ENCODE peak calls at places on chromosomes 12 and 14, in ten cellular contexts. One of them, this sample, is unnamed.

GRCh38 chr12:58541300-58541690 is 379.0 kb downstream of the LRIG3 start:
- DNase-seq in tibial nerve: no peak
- DNase-seq in transverse colon: no peak
- DNase-seq in upper lobe of left lung: no peak
- DNase-seq in heart left ventricle: no peak
- DNase-seq in endothelial cell of umbilical vein: peak; percentile 13
- DNase-seq in uterus: no peak
- DNase-seq in lower leg skin: no peak
- DNase-seq in prostate gland: no peak
- DNase-seq in esophagus squamous epithelium: no peak
- DNase-seq in this sample: no peak

GRCh38 chr12:94289551-94290312 is 141.4 kb downstream of the PLXNC1 start:
- DNase-seq in heart left ventricle: no peak
- DNase-seq in esophagus squamous epithelium: no peak
- DNase-seq in endothelial cell of umbilical vein: peak; percentile 42
- DNase-seq in prostate gland: no peak
- DNase-seq in lower leg skin: no peak
- DNase-seq in upper lobe of left lung: no peak
- DNase-seq in transverse colon: no peak
- DNase-seq in uterus: peak; percentile 59
- DNase-seq in tibial nerve: peak; percentile 35
- DNase-seq in this sample: no peak

GRCh38 chr12:132797820-132798570 is 30.7 kb downstream of the GOLGA3 start:
- DNase-seq in upper lobe of left lung: no peak
- DNase-seq in transverse colon: no peak
- DNase-seq in uterus: no peak
- DNase-seq in lower leg skin: no peak
- DNase-seq in heart left ventricle: no peak
- DNase-seq in endothelial cell of umbilical vein: no peak
- DNase-seq in prostate gland: no peak
- DNase-seq in tibial nerve: no peak
- DNase-seq in esophagus squamous epithelium: no peak
- DNase-seq in this sample: no peak

GRCh38 chr12:85280138-85280983 is at the start of gene ALX1:
- DNase-seq in upper lobe of left lung: no peak
- DNase-seq in heart left ventricle: no peak
- DNase-seq in endothelial cell of umbilical vein: peak; percentile 86
- DNase-seq in tibial nerve: no peak
- DNase-seq in lower leg skin: no peak
- DNase-seq in uterus: peak; percentile 45
- DNase-seq in prostate gland: no peak
- DNase-seq in transverse colon: peak; percentile 9
- DNase-seq in esophagus squamous epithelium: no peak
- DNase-seq in this sample: no peak

GRCh38 chr12:78674311-78675085 is 190.1 kb upstream of the SYT1 start:
- DNase-seq in uterus: no peak
- DNase-seq in upper lobe of left lung: no peak
- DNase-seq in lower leg skin: no peak
- DNase-seq in heart left ventricle: no peak
- DNase-seq in tibial nerve: no peak
- DNase-seq in prostate gland: no peak
- DNase-seq in esophagus squamous epithelium: no peak
- DNase-seq in transverse colon: no peak
- DNase-seq in endothelial cell of umbilical vein: no peak
- DNase-seq in this sample: no peak

GRCh38 chr14:70718383-70719123 is 76.8 kb downstream of the TTC9 start:
- DNase-seq in prostate gland: no peak
- DNase-seq in uterus: no peak
- DNase-seq in tibial nerve: no peak
- DNase-seq in heart left ventricle: no peak
- DNase-seq in transverse colon: no peak
- DNase-seq in lower leg skin: no peak
- DNase-seq in upper lobe of left lung: no peak
- DNase-seq in esophagus squamous epithelium: no peak
- DNase-seq in endothelial cell of umbilical vein: no peak
- DNase-seq in this sample: no peak

GRCh38 chr12:6843118-6843902 is 2.6 kb downstream of the GNB3 start:
- DNase-seq in lower leg skin: no peak
- DNase-seq in esophagus squamous epithelium: no peak
- DNase-seq in endothelial cell of umbilical vein: no peak
- DNase-seq in upper lobe of left lung: no peak
- DNase-seq in transverse colon: peak; percentile 10
- DNase-seq in prostate gland: no peak
- DNase-seq in tibial nerve: no peak
- DNase-seq in uterus: no peak
- DNase-seq in heart left ventricle: no peak
- DNase-seq in this sample: no peak

GRCh38 chr12:6958609-6959375 is 7.6 kb downstream of the PTPN6 start:
- DNase-seq in lower leg skin: no peak
- DNase-seq in heart left ventricle: peak; percentile 54
- DNase-seq in esophagus squamous epithelium: no peak
- DNase-seq in uterus: no peak
- DNase-seq in upper lobe of left lung: no peak
- DNase-seq in tibial nerve: no peak
- DNase-seq in prostate gland: no peak
- DNase-seq in endothelial cell of umbilical vein: no peak
- DNase-seq in transverse colon: peak; percentile 75
- DNase-seq in this sample: no peak

GRCh38 chr12:62671321-62671720 is 204.7 kb downstream of the MON2 start:
- DNase-seq in endothelial cell of umbilical vein: no peak
- DNase-seq in tibial nerve: no peak
- DNase-seq in transverse colon: no peak
- DNase-seq in esophagus squamous epithelium: no peak
- DNase-seq in heart left ventricle: no peak
- DNase-seq in uterus: no peak
- DNase-seq in prostate gland: peak; percentile 21
- DNase-seq in lower leg skin: no peak
- DNase-seq in upper lobe of left lung: no peak
- DNase-seq in this sample: no peak

GRCh38 chr14:72164420-72165150 is 232.4 kb downstream of the RGS6 start:
- DNase-seq in transverse colon: no peak
- DNase-seq in prostate gland: no peak
- DNase-seq in uterus: no peak
- DNase-seq in lower leg skin: no peak
- DNase-seq in endothelial cell of umbilical vein: no peak
- DNase-seq in tibial nerve: no peak
- DNase-seq in esophagus squamous epithelium: no peak
- DNase-seq in upper lobe of left lung: no peak
- DNase-seq in heart left ventricle: no peak
- DNase-seq in this sample: no peak

GRCh38 chr12:48184549-48184922 is 1.1 kb downstream of the CCDC184 start:
- DNase-seq in lower leg skin: no peak
- DNase-seq in endothelial cell of umbilical vein: no peak
- DNase-seq in heart left ventricle: no peak
- DNase-seq in tibial nerve: no peak
- DNase-seq in uterus: no peak
- DNase-seq in esophagus squamous epithelium: no peak
- DNase-seq in upper lobe of left lung: no peak
- DNase-seq in transverse colon: no peak
- DNase-seq in prostate gland: no peak
- DNase-seq in this sample: no peak

DNA sequence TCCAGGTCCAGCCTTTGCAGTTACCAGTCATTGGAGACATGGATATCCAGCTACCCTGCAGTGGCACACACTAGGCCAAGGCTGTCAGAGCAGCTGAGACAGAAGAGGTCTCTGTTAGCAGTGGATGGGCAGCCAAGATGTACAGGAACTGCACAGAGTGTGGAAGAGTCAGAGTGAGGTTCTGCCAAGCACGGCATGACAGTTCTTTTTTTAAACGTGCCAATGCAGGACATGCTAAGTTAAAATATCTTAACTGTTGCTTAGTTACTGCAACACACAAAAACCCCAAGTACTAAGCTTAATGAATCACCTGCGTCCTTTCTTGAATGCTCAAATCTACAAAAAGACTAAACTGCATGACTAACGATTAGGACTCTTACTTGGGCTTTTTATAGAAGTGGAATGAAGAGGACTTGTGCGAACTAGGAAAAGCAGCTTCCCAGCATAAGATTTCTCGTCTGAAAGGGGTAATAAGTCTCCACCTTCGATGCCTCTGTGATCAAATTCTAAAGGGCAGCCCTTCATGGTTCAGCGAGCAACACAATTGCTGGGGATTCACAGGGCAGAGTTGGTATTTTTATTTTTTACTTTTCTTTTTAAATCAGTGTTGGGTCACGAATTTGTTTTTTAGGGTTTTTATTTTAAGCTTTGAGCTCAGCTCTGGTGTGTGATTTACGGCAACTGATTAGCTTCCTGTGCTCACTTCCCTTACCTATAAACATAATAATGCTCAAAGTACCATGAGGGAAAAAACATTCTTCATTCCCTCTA is 20.6 kb downstream of the MAPK1IP1L start:
- DNase-seq in upper lobe of left lung: no peak
- DNase-seq in heart left ventricle: peak; percentile 72
- DNase-seq in endothelial cell of umbilical vein: peak; percentile 63
- DNase-seq in transverse colon: no peak
- DNase-seq in uterus: peak; percentile 46
- DNase-seq in tibial nerve: no peak
- DNase-seq in lower leg skin: no peak
- DNase-seq in prostate gland: no peak
- DNase-seq in esophagus squamous epithelium: no peak
- DNase-seq in this sample: peak; percentile 50
- TF ChIP-seq POLR2A in upper lobe of left lung: no peak
- TF ChIP-seq POLR2A in heart left ventricle: no peak
- TF ChIP-seq POLR2A in endothelial cell of umbilical vein: peak; percentile 20
- TF ChIP-seq POLR2A in transverse colon: no peak
- TF ChIP-seq POLR2A in uterus: no peak
- TF ChIP-seq POLR2A in tibial nerve: no peak
- TF ChIP-seq POLR2A in lower leg skin: no peak
- TF ChIP-seq POLR2A in prostate gland: no peak
- TF ChIP-seq POLR2A in esophagus squamous epithelium: no peak
- TF ChIP-seq POLR2A in this sample: no peak

DNA sequence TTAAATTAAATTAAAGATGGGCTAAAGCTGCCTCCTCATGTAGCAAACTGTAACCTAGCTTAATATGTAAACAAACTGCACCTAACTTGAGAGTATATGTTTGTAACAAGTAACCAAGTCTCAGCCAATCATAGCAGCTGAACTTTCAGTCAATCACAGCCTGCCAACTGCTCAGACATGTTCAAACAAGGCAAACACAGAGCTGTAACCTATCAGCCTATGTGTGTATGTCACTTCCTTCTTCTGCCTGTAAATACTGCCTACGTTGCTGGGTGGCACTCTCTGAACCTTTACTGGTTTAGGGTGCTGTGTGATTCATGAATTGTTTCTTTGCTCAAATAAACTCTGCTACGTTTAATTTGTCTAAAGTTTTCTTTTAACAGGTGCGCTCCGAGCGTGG is 2.9 kb downstream of the SERPINA6 start:
- DNase-seq in tibial nerve: no peak
- DNase-seq in prostate gland: no peak
- DNase-seq in uterus: no peak
- DNase-seq in heart left ventricle: no peak
- DNase-seq in lower leg skin: no peak
- DNase-seq in upper lobe of left lung: no peak
- DNase-seq in transverse colon: peak; percentile 63
- DNase-seq in esophagus squamous epithelium: no peak
- DNase-seq in endothelial cell of umbilical vein: no peak
- DNase-seq in this sample: no peak
- TF ChIP-seq POLR2A in tibial nerve: no peak
- TF ChIP-seq POLR2A in prostate gland: no peak
- TF ChIP-seq POLR2A in uterus: no peak
- TF ChIP-seq POLR2A in heart left ventricle: no peak
- TF ChIP-seq POLR2A in lower leg skin: no peak
- TF ChIP-seq POLR2A in upper lobe of left lung: no peak
- TF ChIP-seq POLR2A in transverse colon: peak; percentile 38
- TF ChIP-seq POLR2A in esophagus squamous epithelium: no peak
- TF ChIP-seq POLR2A in endothelial cell of umbilical vein: no peak
- TF ChIP-seq POLR2A in this sample: no peak

GRCh38 chr14:100236873-100237272 is 2.1 kb upstream of the YY1 start:
- DNase-seq in prostate gland: no peak
- DNase-seq in tibial nerve: no peak
- DNase-seq in lower leg skin: no peak
- DNase-seq in uterus: no peak
- DNase-seq in endothelial cell of umbilical vein: no peak
- DNase-seq in heart left ventricle: no peak
- DNase-seq in transverse colon: no peak
- DNase-seq in esophagus squamous epithelium: no peak
- DNase-seq in upper lobe of left lung: no peak
- DNase-seq in this sample: no peak

GRCh38 chr14:100237735-100238418 is 1.1 kb upstream of the YY1 start:
- DNase-seq in upper lobe of left lung: peak; percentile 68
- DNase-seq in endothelial cell of umbilical vein: peak; percentile 34
- DNase-seq in prostate gland: peak; percentile 42
- DNase-seq in tibial nerve: peak; percentile 48
- DNase-seq in lower leg skin: peak; percentile 48
- DNase-seq in heart left ventricle: peak; percentile 63
- DNase-seq in transverse colon: peak; percentile 58
- DNase-seq in esophagus squamous epithelium: no peak
- DNase-seq in uterus: no peak
- DNase-seq in this sample: no peak

GRCh38 chr14:100230361-100230760 is 8.6 kb upstream of the YY1 start:
- DNase-seq in lower leg skin: no peak
- DNase-seq in tibial nerve: no peak
- DNase-seq in upper lobe of left lung: no peak
- DNase-seq in uterus: no peak
- DNase-seq in esophagus squamous epithelium: no peak
- DNase-seq in transverse colon: no peak
- DNase-seq in endothelial cell of umbilical vein: no peak
- DNase-seq in heart left ventricle: no peak
- DNase-seq in prostate gland: no peak
- DNase-seq in this sample: no peak

GRCh38 chr14:100238419-100239199 is at the start of gene YY1:
- DNase-seq in upper lobe of left lung: peak; percentile 99
- DNase-seq in tibial nerve: peak; percentile 95
- DNase-seq in esophagus squamous epithelium: peak; percentile 94
- DNase-seq in heart left ventricle: peak; percentile 100
- DNase-seq in lower leg skin: peak; percentile 98
- DNase-seq in endothelial cell of umbilical vein: peak; percentile 98
- DNase-seq in uterus: peak; percentile 98
- DNase-seq in prostate gland: peak; percentile 98
- DNase-seq in transverse colon: peak; percentile 99
- DNase-seq in this sample: peak; percentile 99

GRCh38 chr14:100234511-100234910 is 4.4 kb upstream of the YY1 start:
- DNase-seq in tibial nerve: no peak
- DNase-seq in heart left ventricle: no peak
- DNase-seq in endothelial cell of umbilical vein: no peak
- DNase-seq in esophagus squamous epithelium: no peak
- DNase-seq in lower leg skin: no peak
- DNase-seq in transverse colon: no peak
- DNase-seq in uterus: no peak
- DNase-seq in upper lobe of left lung: no peak
- DNase-seq in prostate gland: no peak
- DNase-seq in this sample: no peak
- TF ChIP-seq POLR2A in tibial nerve: no peak
- TF ChIP-seq POLR2A in heart left ventricle: no peak
- TF ChIP-seq POLR2A in endothelial cell of umbilical vein: no peak
- TF ChIP-seq POLR2A in esophagus squamous epithelium: no peak
- TF ChIP-seq POLR2A in lower leg skin: no peak
- TF ChIP-seq POLR2A in transverse colon: no peak
- TF ChIP-seq POLR2A in uterus: no peak
- TF ChIP-seq POLR2A in upper lobe of left lung: no peak
- TF ChIP-seq POLR2A in prostate gland: no peak
- TF ChIP-seq POLR2A in this sample: no peak

DNA sequence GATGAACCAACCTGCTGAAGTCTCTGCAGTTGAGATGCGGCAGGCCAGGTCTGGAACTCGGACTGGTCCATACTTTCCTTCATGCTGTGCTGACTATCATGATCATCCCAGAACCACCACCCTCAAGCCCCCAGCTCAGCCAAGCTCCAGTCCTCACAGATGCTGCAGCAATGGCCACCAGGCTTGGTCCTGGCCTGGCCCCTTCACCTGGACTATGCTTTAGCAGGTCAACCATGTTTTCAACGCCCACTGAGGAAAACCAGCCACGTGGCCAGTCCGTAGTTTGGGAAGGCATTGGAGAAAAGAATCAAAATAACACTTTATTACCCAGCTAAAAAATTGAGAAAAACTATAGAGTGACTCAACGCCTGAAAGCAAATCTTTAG is 1.4 kb downstream of the GPR68 start:
- DNase-seq in upper lobe of left lung: no peak
- DNase-seq in endothelial cell of umbilical vein: no peak
- DNase-seq in tibial nerve: no peak
- DNase-seq in prostate gland: no peak
- DNase-seq in transverse colon: no peak
- DNase-seq in heart left ventricle: no peak
- DNase-seq in esophagus squamous epithelium: no peak
- DNase-seq in lower leg skin: no peak
- DNase-seq in uterus: no peak
- DNase-seq in this sample: no peak
- TF ChIP-seq POLR2A in upper lobe of left lung: no peak
- TF ChIP-seq POLR2A in endothelial cell of umbilical vein: no peak
- TF ChIP-seq POLR2A in tibial nerve: no peak
- TF ChIP-seq POLR2A in prostate gland: no peak
- TF ChIP-seq POLR2A in transverse colon: no peak
- TF ChIP-seq POLR2A in heart left ventricle: no peak
- TF ChIP-seq POLR2A in esophagus squamous epithelium: no peak
- TF ChIP-seq POLR2A in lower leg skin: no peak
- TF ChIP-seq POLR2A in uterus: no peak
- TF ChIP-seq POLR2A in this sample: no peak